ENCODE peak calls at places on chromosome 19, in four cellular contexts. U is right atrium auricular region, O is A673, H is astrocyte of the spinal cord. K is an unnamed sample.

GRCh38 chr19:3100331-3100730 is 6.2 kb downstream of the GNA11 start:
- DNase-seq in U (no peak), O (no peak), H (no peak), K (no peak)

GRCh38 chr19:56139847-56140582 is 1.1 kb upstream of the ZNF444 start:
- DNase-seq in O (no peak), U (no peak), H (no peak), K (no peak)

GRCh38 chr19:42452590-42452989 is 9.8 kb upstream of the CXCL17 start:
- DNase-seq in H (no peak), O (peak), U (no peak), K (no peak)

GRCh38 chr19:19105365-19106060 is 32.8 kb downstream of the TMEM161A start:
- DNase-seq in U (peak), H (peak), O (peak), K (no peak)

GRCh38 chr19:12840091-12841079 is 2.1 kb downstream of the MAST1 start:
- DNase-seq in U (no peak), O (peak), H (peak), K (no peak)

GRCh38 chr19:18157465-18158063 is 4.6 kb downstream of the PIK3R2 start:
- DNase-seq in H (no peak), U (no peak), O (no peak), K (no peak)

GRCh38 chr19:41426952-41427646 is at the start of gene B3GNT8:
- DNase-seq in H (peak), O (peak), U (peak), K (no peak)

GRCh38 chr19:41955521-41955920 is 3.6 kb downstream of the RABAC1 start:
- DNase-seq in U (no peak), H (no peak), O (no peak), K (no peak)

GRCh38 chr19:45863840-45864628 is at the start of gene FOXA3:
- DNase-seq in H (peak), U (no peak), O (peak), K (no peak)

GRCh38 chr19:53906211-53907192 is 2.6 kb upstream of the CACNG7 start:
- DNase-seq in H (no peak), U (no peak), O (peak), K (no peak)

GRCh38 chr19:383922-384800 is 24.8 kb downstream of the C2CD4C start:
- DNase-seq in H (no peak), O (peak), U (no peak), K (no peak)

GRCh38 chr19:54682306-54682705 is 19.5 kb downstream of the LILRB4 start:
- DNase-seq in H (no peak), O (no peak), U (no peak), K (no peak)

GRCh38 chr19:3950871-3951861 is 18.3 kb downstream of the NMRK2 start:
- DNase-seq in H (no peak), O (no peak), U (no peak), K (no peak)

GRCh38 chr19:44576843-44577565 is 36.4 kb upstream of the IGSF23 start:
- DNase-seq in O (peak), U (peak), H (peak), K (peak)
- TF ChIP-seq CTCF in O (peak), U (peak), H (peak), K (peak)

GRCh38 chr19:31693870-31694269 is 344.6 kb upstream of the TSHZ3 start:
- DNase-seq in O (no peak), U (peak), H (no peak), K (peak)

GRCh38 chr19:31701146-31701545 is 351.9 kb upstream of the TSHZ3 start:
- DNase-seq in O (no peak), H (no peak), U (no peak), K (no peak)

GRCh38 chr19:31699421-31699820 is 350.2 kb upstream of the TSHZ3 start:
- DNase-seq in H (no peak), U (no peak), O (no peak), K (no peak)

GRCh38 chr19:31694761-31695160 is 345.5 kb upstream of the TSHZ3 start:
- DNase-seq in H (no peak), U (no peak), O (no peak), K (peak)

DNA sequence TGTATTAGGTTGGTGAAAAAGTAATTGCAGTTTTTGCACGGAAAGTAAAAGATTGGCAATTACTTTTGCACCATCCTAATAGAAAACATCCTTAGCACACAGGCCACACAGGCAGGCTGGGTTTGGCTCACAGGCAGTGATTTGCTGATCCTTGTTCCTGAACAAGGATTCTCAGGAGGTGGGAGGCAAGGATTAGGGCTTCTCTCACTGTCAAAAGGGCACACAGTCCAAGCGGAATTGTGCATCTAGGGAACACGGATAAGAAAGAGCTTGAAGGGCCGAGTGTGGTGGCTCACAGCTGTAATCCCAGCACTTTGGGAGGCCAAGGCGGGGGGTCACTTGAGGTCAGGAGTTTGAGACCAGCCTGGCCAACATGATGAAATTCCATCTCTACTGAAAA is 349.1 kb upstream of the TSHZ3 start:
- DNase-seq in O (no peak), H (no peak), U (no peak), K (no peak)
- TF ChIP-seq CTCF in O (no peak), H (no peak), U (no peak), K (no peak)

GRCh38 chr19:17103177-17103576 is 27.6 kb downstream of the MYO9B start:
- DNase-seq in U (no peak), O (peak), H (peak), K (no peak)
- TF ChIP-seq CTCF in U (peak), O (peak), H (peak), K (peak)

GRCh38 chr19:44003461-44004134 is 841 bp downstream of the ZNF230 start:
- DNase-seq in U (no peak), H (peak), O (no peak), K (no peak)
- TF ChIP-seq CTCF in U (no peak), H (no peak), O (no peak), K (no peak)